ENCODE peak calls at places on chromosome 16, in eight cellular contexts. One of them, this sample, is unnamed.

GRCh38 chr16:78852236-78852635 is 748.3 kb downstream of the MAF start:
- DNase-seq in endothelial cell: no peak
- DNase-seq in astrocyte: no peak
- DNase-seq in spleen: no peak
- DNase-seq in cardiac fibroblast: no peak
- DNase-seq in tibial artery: no peak
- DNase-seq in body of pancreas: no peak
- DNase-seq in ovary: no peak
- DNase-seq in this sample: no peak

GRCh38 chr16:31435341-31436220 is 7.0 kb downstream of the ZNF843 start:
- DNase-seq in endothelial cell: no peak
- DNase-seq in astrocyte: no peak
- DNase-seq in spleen: no peak
- DNase-seq in cardiac fibroblast: no peak
- DNase-seq in tibial artery: peak
- DNase-seq in body of pancreas: no peak
- DNase-seq in ovary: no peak
- DNase-seq in this sample: no peak

GRCh38 chr16:28136751-28137434 is 73.4 kb upstream of the GSG1L start:
- DNase-seq in endothelial cell: no peak
- DNase-seq in astrocyte: no peak
- DNase-seq in spleen: no peak
- DNase-seq in cardiac fibroblast: no peak
- DNase-seq in tibial artery: no peak
- DNase-seq in body of pancreas: no peak
- DNase-seq in ovary: no peak
- DNase-seq in this sample: no peak

GRCh38 chr16:30557397-30557949 is 701 bp downstream of the ZNF764 start:
- DNase-seq in endothelial cell: peak
- DNase-seq in astrocyte: no peak
- DNase-seq in spleen: no peak
- DNase-seq in cardiac fibroblast: no peak
- DNase-seq in tibial artery: no peak
- DNase-seq in body of pancreas: no peak
- DNase-seq in ovary: no peak
- DNase-seq in this sample: no peak

GRCh38 chr16:23843143-23843542 is 7.4 kb downstream of the PRKCB start:
- DNase-seq in endothelial cell: no peak
- DNase-seq in astrocyte: no peak
- DNase-seq in spleen: no peak
- DNase-seq in cardiac fibroblast: no peak
- DNase-seq in tibial artery: no peak
- DNase-seq in body of pancreas: no peak
- DNase-seq in ovary: no peak
- DNase-seq in this sample: no peak

GRCh38 chr16:72763927-72764628 is 283.9 kb downstream of the ZFHX3 start:
- DNase-seq in endothelial cell: no peak
- DNase-seq in astrocyte: no peak
- DNase-seq in spleen: no peak
- DNase-seq in cardiac fibroblast: no peak
- DNase-seq in tibial artery: no peak
- DNase-seq in body of pancreas: no peak
- DNase-seq in ovary: no peak
- DNase-seq in this sample: no peak

GRCh38 chr16:89257281-89257731 is 39.8 kb downstream of the ZNF778 start:
- DNase-seq in endothelial cell: peak
- DNase-seq in astrocyte: no peak
- DNase-seq in spleen: no peak
- DNase-seq in cardiac fibroblast: no peak
- DNase-seq in tibial artery: no peak
- DNase-seq in body of pancreas: no peak
- DNase-seq in ovary: peak
- DNase-seq in this sample: no peak

GRCh38 chr16:68299571-68300453 is 10.9 kb downstream of the SLC7A6OS start:
- DNase-seq in endothelial cell: no peak
- DNase-seq in astrocyte: no peak
- DNase-seq in spleen: no peak
- DNase-seq in cardiac fibroblast: no peak
- DNase-seq in tibial artery: no peak
- DNase-seq in body of pancreas: no peak
- DNase-seq in ovary: no peak
- DNase-seq in this sample: no peak

GRCh38 chr16:18999045-18999393 is 15.3 kb downstream of the TMC7 start:
- DNase-seq in endothelial cell: no peak
- DNase-seq in astrocyte: no peak
- DNase-seq in spleen: no peak
- DNase-seq in cardiac fibroblast: peak
- DNase-seq in tibial artery: no peak
- DNase-seq in body of pancreas: no peak
- DNase-seq in ovary: no peak
- DNase-seq in this sample: no peak

GRCh38 chr16:17544785-17545184 is 74.0 kb upstream of the XYLT1 start:
- DNase-seq in endothelial cell: peak
- DNase-seq in astrocyte: no peak
- DNase-seq in spleen: no peak
- DNase-seq in cardiac fibroblast: no peak
- DNase-seq in tibial artery: no peak
- DNase-seq in body of pancreas: no peak
- DNase-seq in ovary: no peak
- DNase-seq in this sample: no peak

GRCh38 chr16:87562201-87562600 is 40.1 kb upstream of the JPH3 start:
- DNase-seq in endothelial cell: no peak
- DNase-seq in astrocyte: no peak
- DNase-seq in spleen: no peak
- DNase-seq in cardiac fibroblast: no peak
- DNase-seq in tibial artery: no peak
- DNase-seq in body of pancreas: no peak
- DNase-seq in ovary: no peak
- DNase-seq in this sample: no peak

GRCh38 chr16:27795992-27796614 is 246.2 kb downstream of the KATNIP start:
- DNase-seq in endothelial cell: peak
- DNase-seq in astrocyte: no peak
- DNase-seq in spleen: no peak
- DNase-seq in cardiac fibroblast: peak
- DNase-seq in tibial artery: no peak
- DNase-seq in body of pancreas: peak
- DNase-seq in ovary: peak
- DNase-seq in this sample: no peak

DNA sequence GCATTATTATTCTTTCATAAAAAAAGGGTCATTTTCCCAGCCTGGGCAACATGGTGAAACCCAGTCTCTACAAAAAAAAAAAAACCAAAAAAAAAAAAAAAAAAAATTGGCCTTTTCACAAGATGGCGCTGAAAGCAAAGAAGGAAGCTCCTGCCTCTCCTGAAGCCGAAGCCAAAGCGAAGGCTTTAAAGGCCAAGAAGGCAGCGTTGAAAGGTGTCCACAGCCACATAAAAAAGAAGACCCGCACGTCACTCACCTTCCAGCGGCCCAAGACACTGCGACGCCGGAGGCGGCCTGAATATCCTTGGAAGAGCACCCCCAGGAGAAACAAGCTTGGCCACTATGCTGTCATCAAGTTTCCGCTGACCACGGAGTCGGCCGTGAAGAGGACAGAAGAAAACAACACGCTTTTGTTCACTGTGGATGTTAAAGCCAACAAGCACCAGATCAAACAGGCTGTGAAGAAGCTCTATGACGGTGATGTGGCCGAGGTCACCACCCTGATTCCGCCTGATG is 4.9 kb upstream of the PGAP6 start:
- DNase-seq in endothelial cell: no peak
- DNase-seq in astrocyte: no peak
- DNase-seq in spleen: peak
- DNase-seq in cardiac fibroblast: peak
- DNase-seq in tibial artery: no peak
- DNase-seq in body of pancreas: no peak
- DNase-seq in ovary: no peak
- DNase-seq in this sample: no peak
- TF ChIP-seq CTCF in endothelial cell: no peak
- TF ChIP-seq CTCF in astrocyte: no peak
- TF ChIP-seq CTCF in spleen: no peak
- TF ChIP-seq CTCF in cardiac fibroblast: no peak
- TF ChIP-seq CTCF in tibial artery: no peak
- TF ChIP-seq CTCF in body of pancreas: no peak
- TF ChIP-seq CTCF in ovary: no peak
- TF ChIP-seq CTCF in this sample: peak

DNA sequence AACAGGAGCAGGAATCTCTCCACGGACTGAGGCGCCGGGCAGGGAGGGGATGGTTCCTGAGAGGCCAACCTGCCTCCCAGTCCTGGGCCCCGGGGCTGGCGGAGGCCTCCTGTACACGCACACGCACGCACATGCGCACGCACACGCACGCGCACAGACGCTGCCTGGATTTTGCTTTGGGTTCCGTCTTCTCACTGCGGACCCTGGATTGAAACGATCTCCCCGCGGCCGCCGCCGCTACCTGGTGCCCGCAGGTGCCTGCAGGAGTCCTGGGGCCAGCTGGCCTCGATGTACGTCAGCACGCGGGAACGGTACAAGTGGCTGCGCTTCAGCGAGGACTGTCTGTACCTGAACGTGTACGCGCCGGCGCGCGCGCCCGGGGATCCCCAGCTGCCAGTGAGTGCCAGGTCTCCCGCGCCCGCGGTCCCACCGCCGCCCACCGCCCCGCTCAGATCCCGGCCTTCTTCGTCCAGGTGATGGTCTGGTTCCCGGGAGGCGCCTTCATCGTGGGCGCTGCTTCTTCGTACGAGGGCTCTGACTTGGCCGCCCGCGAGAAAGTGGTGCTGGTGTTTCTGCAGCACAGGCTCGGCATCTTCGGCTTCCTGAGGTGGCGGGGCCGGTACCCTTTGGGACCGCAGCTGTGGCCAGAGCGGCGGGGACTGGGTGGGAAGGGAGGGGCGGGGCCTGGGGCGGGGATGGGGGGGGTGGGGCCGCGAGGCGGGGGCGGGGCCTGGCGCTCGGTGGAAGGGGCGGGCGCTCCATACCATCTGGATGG is 12.2 kb downstream of the CES4A start:
- DNase-seq in endothelial cell: no peak
- DNase-seq in astrocyte: no peak
- DNase-seq in spleen: peak
- DNase-seq in cardiac fibroblast: no peak
- DNase-seq in tibial artery: peak
- DNase-seq in body of pancreas: peak
- DNase-seq in ovary: peak
- DNase-seq in this sample: no peak
- TF ChIP-seq CTCF in endothelial cell: no peak
- TF ChIP-seq CTCF in astrocyte: no peak
- TF ChIP-seq CTCF in spleen: no peak
- TF ChIP-seq CTCF in cardiac fibroblast: no peak
- TF ChIP-seq CTCF in tibial artery: no peak
- TF ChIP-seq CTCF in body of pancreas: no peak
- TF ChIP-seq CTCF in ovary: no peak
- TF ChIP-seq CTCF in this sample: no peak

DNA sequence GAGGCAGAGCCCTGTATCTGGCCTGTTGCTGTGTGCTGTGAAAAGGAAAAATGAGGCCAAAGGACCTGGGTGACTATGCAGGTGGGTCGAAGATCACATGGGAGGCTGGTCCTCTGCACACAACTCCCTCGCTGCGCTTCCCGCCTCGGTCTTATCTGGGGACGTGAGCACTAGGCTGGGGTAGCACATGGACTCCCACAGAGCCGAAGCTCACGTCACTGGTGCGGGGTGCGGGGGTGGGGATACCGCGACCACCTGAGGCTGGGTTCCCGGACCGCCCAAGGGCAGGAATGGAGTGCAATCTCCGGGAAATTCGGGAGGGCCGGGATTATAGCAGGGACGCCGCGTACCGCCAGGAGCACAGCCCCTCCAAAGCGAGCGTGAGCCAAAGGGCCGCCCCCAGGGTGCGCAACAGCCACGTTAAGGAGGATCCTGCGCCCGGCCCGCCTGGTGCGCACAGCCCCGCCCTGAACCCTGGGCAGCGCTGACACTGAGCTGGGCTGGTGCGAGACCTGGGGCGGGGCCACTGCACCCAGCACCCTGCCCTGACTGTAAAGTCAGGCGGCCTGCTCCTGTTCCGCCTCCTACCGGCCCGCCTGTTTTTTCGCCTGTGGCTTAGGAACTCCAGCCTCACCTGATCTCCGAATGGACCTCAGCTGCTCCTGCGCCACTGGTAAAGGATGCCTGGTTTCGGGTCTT is 4.8 kb downstream of the MT1A start:
- DNase-seq in endothelial cell: no peak
- DNase-seq in astrocyte: peak
- DNase-seq in spleen: peak
- DNase-seq in cardiac fibroblast: peak
- DNase-seq in tibial artery: peak
- DNase-seq in body of pancreas: peak
- DNase-seq in ovary: peak
- DNase-seq in this sample: peak
- TF ChIP-seq CTCF in endothelial cell: no peak
- TF ChIP-seq CTCF in astrocyte: no peak
- TF ChIP-seq CTCF in spleen: peak
- TF ChIP-seq CTCF in cardiac fibroblast: peak
- TF ChIP-seq CTCF in tibial artery: peak
- TF ChIP-seq CTCF in body of pancreas: peak
- TF ChIP-seq CTCF in ovary: peak
- TF ChIP-seq CTCF in this sample: peak

GRCh38 chr16:3080024-3080423 is 14.6 kb downstream of the IL32 start:
- DNase-seq in endothelial cell: no peak
- DNase-seq in astrocyte: no peak
- DNase-seq in spleen: peak
- DNase-seq in cardiac fibroblast: no peak
- DNase-seq in tibial artery: no peak
- DNase-seq in body of pancreas: no peak
- DNase-seq in ovary: no peak
- DNase-seq in this sample: no peak

GRCh38 chr16:3073448-3073847 is 8.0 kb downstream of the IL32 start:
- DNase-seq in endothelial cell: no peak
- DNase-seq in astrocyte: no peak
- DNase-seq in spleen: peak
- DNase-seq in cardiac fibroblast: no peak
- DNase-seq in tibial artery: no peak
- DNase-seq in body of pancreas: no peak
- DNase-seq in ovary: no peak
- DNase-seq in this sample: no peak

GRCh38 chr16:3074860-3075545 is 9.6 kb downstream of the IL32 start:
- DNase-seq in endothelial cell: no peak
- DNase-seq in astrocyte: no peak
- DNase-seq in spleen: peak
- DNase-seq in cardiac fibroblast: no peak
- DNase-seq in tibial artery: no peak
- DNase-seq in body of pancreas: no peak
- DNase-seq in ovary: no peak
- DNase-seq in this sample: no peak

GRCh38 chr16:3071655-3072054 is 6.2 kb downstream of the IL32 start:
- DNase-seq in endothelial cell: no peak
- DNase-seq in astrocyte: no peak
- DNase-seq in spleen: peak
- DNase-seq in cardiac fibroblast: no peak
- DNase-seq in tibial artery: no peak
- DNase-seq in body of pancreas: no peak
- DNase-seq in ovary: no peak
- DNase-seq in this sample: no peak

DNA sequence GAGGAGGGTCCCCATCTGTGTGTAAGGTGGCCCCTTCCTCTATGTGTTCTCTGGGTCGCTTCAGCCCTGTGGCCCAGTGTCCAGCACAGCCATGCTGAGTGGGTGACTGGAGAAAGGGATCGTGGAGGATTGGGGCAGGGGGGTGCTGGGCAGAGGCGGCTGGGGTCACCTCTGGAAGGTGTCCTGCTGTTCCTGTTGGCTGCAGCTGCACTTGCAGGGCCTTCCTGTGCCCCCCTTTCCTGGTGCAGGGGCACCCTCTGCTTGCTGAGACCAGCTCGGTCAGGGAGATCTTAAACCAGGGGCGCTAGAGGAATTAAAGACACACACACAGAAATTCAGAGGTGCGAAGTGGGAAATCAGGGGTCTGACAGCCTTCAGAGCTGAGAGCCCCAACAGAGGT is 11.1 kb downstream of the IL32 start:
- DNase-seq in endothelial cell: no peak
- DNase-seq in astrocyte: no peak
- DNase-seq in spleen: peak
- DNase-seq in cardiac fibroblast: no peak
- DNase-seq in tibial artery: no peak
- DNase-seq in body of pancreas: no peak
- DNase-seq in ovary: no peak
- DNase-seq in this sample: no peak
- TF ChIP-seq CTCF in endothelial cell: no peak
- TF ChIP-seq CTCF in astrocyte: no peak
- TF ChIP-seq CTCF in spleen: no peak
- TF ChIP-seq CTCF in cardiac fibroblast: no peak
- TF ChIP-seq CTCF in tibial artery: no peak
- TF ChIP-seq CTCF in body of pancreas: no peak
- TF ChIP-seq CTCF in ovary: no peak
- TF ChIP-seq CTCF in this sample: no peak

This sample was measured in chondrocyte.